ENCODE peak calls at places on chromosomes 13 and 19, in nine cellular contexts. One of them, this sample, is unnamed.

GRCh38 chr13:20960663-20961309 is 58.2 kb upstream of the XPO4 start:
- DNase-seq in NCI-H345: peak; percentile 4
- DNase-seq in heart right ventricle: no peak
- DNase-seq in GM12865: no peak
- DNase-seq in IMR-90: no peak
- DNase-seq in HS-5: no peak
- DNase-seq in cardiac muscle cell: no peak
- DNase-seq in CD8-positive, alpha-beta memory T cell: no peak
- DNase-seq in mesenchymal stem cell: no peak
- DNase-seq in this sample: no peak

GRCh38 chr13:98443329-98443728 is 133.6 kb downstream of the STK24 start:
- DNase-seq in NCI-H345: no peak
- DNase-seq in heart right ventricle: no peak
- DNase-seq in GM12865: no peak
- DNase-seq in IMR-90: peak; percentile 92
- DNase-seq in HS-5: peak; percentile 40
- DNase-seq in cardiac muscle cell: no peak
- DNase-seq in CD8-positive, alpha-beta memory T cell: no peak
- DNase-seq in mesenchymal stem cell: peak; percentile 87
- DNase-seq in this sample: no peak

GRCh38 chr13:90498816-90499215 is 848.7 kb upstream of the MIR17HG start:
- DNase-seq in NCI-H345: no peak
- DNase-seq in heart right ventricle: no peak
- DNase-seq in GM12865: no peak
- DNase-seq in IMR-90: no peak
- DNase-seq in HS-5: no peak
- DNase-seq in cardiac muscle cell: no peak
- DNase-seq in CD8-positive, alpha-beta memory T cell: no peak
- DNase-seq in mesenchymal stem cell: no peak
- DNase-seq in this sample: no peak

GRCh38 chr13:61695147-61695546 is 279.5 kb upstream of the PCDH20 start:
- DNase-seq in NCI-H345: no peak
- DNase-seq in heart right ventricle: no peak
- DNase-seq in GM12865: no peak
- DNase-seq in IMR-90: no peak
- DNase-seq in HS-5: no peak
- DNase-seq in cardiac muscle cell: no peak
- DNase-seq in CD8-positive, alpha-beta memory T cell: no peak
- DNase-seq in mesenchymal stem cell: peak; percentile 25
- DNase-seq in this sample: no peak

GRCh38 chr13:40476175-40476958 is 190.1 kb downstream of the FOXO1 start:
- DNase-seq in NCI-H345: no peak
- DNase-seq in heart right ventricle: no peak
- DNase-seq in GM12865: no peak
- DNase-seq in IMR-90: no peak
- DNase-seq in HS-5: no peak
- DNase-seq in cardiac muscle cell: peak; percentile 15
- DNase-seq in CD8-positive, alpha-beta memory T cell: no peak
- DNase-seq in mesenchymal stem cell: peak; percentile 1
- DNase-seq in this sample: no peak

GRCh38 chr19:46603752-46604241 is 2.7 kb downstream of the CALM3 start:
- DNase-seq in NCI-H345: no peak
- DNase-seq in heart right ventricle: no peak
- DNase-seq in GM12865: no peak
- DNase-seq in IMR-90: no peak
- DNase-seq in HS-5: no peak
- DNase-seq in cardiac muscle cell: no peak
- DNase-seq in CD8-positive, alpha-beta memory T cell: no peak
- DNase-seq in mesenchymal stem cell: no peak
- DNase-seq in this sample: no peak

GRCh38 chr19:39206122-39206521 is 2.1 kb upstream of the SYCN start:
- DNase-seq in NCI-H345: no peak
- DNase-seq in heart right ventricle: no peak
- DNase-seq in GM12865: no peak
- DNase-seq in IMR-90: no peak
- DNase-seq in HS-5: no peak
- DNase-seq in cardiac muscle cell: no peak
- DNase-seq in CD8-positive, alpha-beta memory T cell: no peak
- DNase-seq in mesenchymal stem cell: no peak
- DNase-seq in this sample: no peak

GRCh38 chr19:15417699-15418098 is 1.1 kb downstream of the AKAP8L start:
- DNase-seq in NCI-H345: peak; percentile 30
- DNase-seq in heart right ventricle: no peak
- DNase-seq in GM12865: no peak
- DNase-seq in IMR-90: no peak
- DNase-seq in HS-5: no peak
- DNase-seq in cardiac muscle cell: no peak
- DNase-seq in CD8-positive, alpha-beta memory T cell: no peak
- DNase-seq in mesenchymal stem cell: no peak
- DNase-seq in this sample: no peak

GRCh38 chr13:19178901-19179593 is 2.6 kb downstream of the TUBA3C start:
- DNase-seq in NCI-H345: no peak
- DNase-seq in heart right ventricle: no peak
- DNase-seq in GM12865: no peak
- DNase-seq in IMR-90: no peak
- DNase-seq in HS-5: no peak
- DNase-seq in cardiac muscle cell: no peak
- DNase-seq in CD8-positive, alpha-beta memory T cell: no peak
- DNase-seq in mesenchymal stem cell: no peak
- DNase-seq in this sample: no peak

This sample was measured in non-pigmented ciliary epithelial cell.